ENCODE peak calls at places on chromosomes 13 and 19, in six cellular contexts. T, U, B, X, D and A are unnamed samples. For H3K4me1 and H3K36me3, the result is how much of the 10 kb centered on the place peaks cover.

GRCh38 chr19:32519023-32519422 is 62.0 kb upstream of the PDCD5 start:
- DNase-seq in T (no peak), B (no peak), X (no peak), U (no peak), D (no peak), A (peak)

GRCh38 chr19:6126335-6126974 is 9.0 kb upstream of the ACSBG2 start:
- DNase-seq in U (no peak), T (no peak), B (no peak), D (no peak), X (no peak), A (no peak)

GRCh38 chr13:101624981-101625380 is 172.5 kb downstream of the ITGBL1 start:
- DNase-seq in B (no peak), U (no peak), T (no peak), X (no peak), D (no peak), A (no peak)

GRCh38 chr13:98548230-98548629 is 28.7 kb downstream of the STK24 start:
- DNase-seq in T (no peak), B (no peak), X (no peak), D (no peak), U (no peak), A (no peak)

GRCh38 chr13:73480784-73481183 is 422.0 kb downstream of the KLF5 start:
- DNase-seq in T (no peak), D (no peak), U (no peak), B (no peak), X (no peak), A (no peak)

GRCh38 chr13:26839682-26840081 is 79.1 kb upstream of the GPR12 start:
- DNase-seq in U (no peak), T (no peak), D (no peak), B (no peak), X (no peak), A (no peak)

GRCh38 chr19:46813570-46814358 is 25.4 kb upstream of the SLC1A5 start:
- DNase-seq in X (no peak), T (no peak), D (peak), U (peak), B (no peak), A (no peak)

GRCh38 chr13:39531646-39532045 is 71.3 kb downstream of the LHFPL6 start:
- DNase-seq in T (no peak), D (no peak), B (no peak), X (no peak), U (no peak), A (no peak)

GRCh38 chr19:46291829-46292228 is 5.0 kb upstream of the HIF3A start:
- DNase-seq in X (no peak), B (no peak), D (no peak), U (no peak), T (no peak), A (no peak)

GRCh38 chr19:35377656-35378055 is 6.8 kb downstream of the GPR42 start:
- DNase-seq in T (no peak), D (no peak), B (no peak), X (no peak), U (no peak), A (no peak)

GRCh38 chr13:45807520-45808099 is 43.9 kb downstream of the SIAH3 start:
- DNase-seq in B (no peak), T (no peak), U (no peak), X (no peak), D (no peak), A (peak)

GRCh38 chr13:59172076-59172475 is 991.7 kb downstream of the DIAPH3 start:
- DNase-seq in X (no peak), B (no peak), U (no peak), D (no peak), T (no peak), A (no peak)

GRCh38 chr19:15305582-15306334 is 26.6 kb downstream of the BRD4 start:
- DNase-seq in B (no peak), D (no peak), T (no peak), U (no peak), X (no peak), A (no peak)
- H3K4me1 ChIP-seq in B (under half), D (half or more), T (half or more), U (under half), X (half or more), A (half or more)

DNA sequence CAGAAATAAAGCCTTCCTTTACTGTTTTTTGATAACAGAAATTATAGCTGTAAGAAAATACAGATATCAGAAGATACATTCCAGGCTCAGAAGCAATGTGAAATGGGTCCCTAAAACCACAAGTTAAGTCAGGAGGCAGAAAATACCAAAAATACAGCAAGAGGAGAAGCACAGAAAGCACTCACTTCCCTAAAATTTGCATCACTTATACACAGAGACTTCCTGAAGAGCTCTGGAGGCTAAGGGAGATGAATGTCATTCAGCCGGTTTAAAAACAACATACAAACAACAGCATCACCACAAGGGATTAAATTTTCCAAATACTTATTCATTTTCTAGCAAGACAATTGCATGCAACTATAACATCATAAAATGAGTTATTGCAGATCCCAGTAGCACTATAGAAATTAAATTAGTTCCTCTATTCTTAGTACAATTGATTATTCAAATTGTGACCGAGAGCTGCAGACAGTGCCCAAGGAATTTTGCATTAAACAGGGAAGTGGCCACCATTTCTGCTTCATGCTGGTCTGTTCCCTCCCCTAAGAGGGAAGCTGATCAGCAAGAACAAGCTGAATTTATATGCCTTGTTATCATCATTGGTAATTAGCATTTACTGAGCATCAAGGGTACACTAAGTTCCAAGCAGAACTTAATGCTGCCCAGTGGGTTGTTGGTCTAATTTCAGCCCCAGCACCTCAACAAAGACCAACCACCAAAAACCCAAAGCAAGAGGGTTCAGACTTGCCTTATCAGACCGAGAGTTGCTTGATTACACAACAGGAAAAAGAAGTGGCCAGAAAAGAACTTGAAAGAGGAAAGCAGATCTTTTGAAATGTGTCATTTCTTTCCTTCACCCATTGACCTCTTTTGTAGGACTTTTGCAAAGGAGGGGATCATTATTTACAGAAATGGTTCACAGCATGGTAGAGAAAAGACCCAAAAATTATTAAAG is 140.7 kb downstream of the KCTD12 start:
- DNase-seq in T (no peak), U (no peak), D (no peak), B (no peak), X (no peak), A (no peak)
- H3K4me3 ChIP-seq in T (no peak), U (no peak), D (no peak), B (no peak), X (no peak), A (no peak)

DNA sequence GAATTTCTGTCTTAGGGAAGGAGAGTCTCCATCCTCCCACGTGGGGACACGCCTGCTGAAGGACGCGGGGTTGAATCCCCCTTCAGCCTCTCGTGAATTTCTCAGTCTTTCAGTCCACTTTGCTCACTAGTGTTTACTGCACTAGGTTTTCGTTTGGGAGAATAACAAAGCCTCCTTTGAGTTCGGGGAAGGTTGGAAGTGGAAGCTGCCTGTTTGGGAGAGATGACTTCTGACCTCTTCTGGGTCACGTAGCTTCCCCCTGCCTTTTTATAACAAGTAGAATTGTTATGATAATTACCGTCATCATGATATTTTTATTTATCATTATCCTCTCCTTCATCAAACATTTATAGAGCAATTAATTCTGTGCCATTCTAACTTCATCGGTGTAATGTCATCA is 60.7 kb downstream of the ATP11A start:
- DNase-seq in X (no peak), T (no peak), U (no peak), B (no peak), D (no peak), A (no peak)
- H3K36me3 ChIP-seq in X (under half), T (under half), U (under half), B (under half), D (under half), A (under half)

DNA sequence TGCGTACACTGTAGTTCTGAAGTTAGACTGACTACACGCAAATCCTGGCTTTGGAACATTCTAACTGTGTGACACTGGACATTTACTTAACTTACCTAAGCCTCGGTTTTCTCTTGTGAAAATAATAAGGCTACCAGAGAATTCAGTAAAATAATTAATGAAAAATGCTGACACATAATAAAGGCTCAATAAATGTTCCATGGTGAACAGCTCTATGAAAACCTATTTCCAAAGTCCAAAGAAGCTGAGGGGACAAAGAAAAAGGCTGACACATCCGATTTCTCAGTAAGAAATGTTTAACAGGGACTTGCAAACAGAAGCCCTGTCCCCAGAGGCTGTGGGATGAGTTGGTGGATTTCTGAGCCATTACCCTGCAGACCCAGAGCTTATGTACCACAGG is 139.7 kb upstream of the GJB6 start:
- DNase-seq in U (no peak), T (no peak), B (no peak), X (no peak), D (no peak), A (no peak)
- H3K4me1 ChIP-seq in U (under half), T (under half), B (under half), X (under half), D (under half), A (under half)

GRCh38 chr19:40217921-40218890 is at the start of gene TTC9B:
- DNase-seq in D (no peak), U (no peak), B (peak), T (no peak), X (no peak), A (peak)
- H3K4me3 ChIP-seq in D (no peak), U (no peak), B (no peak), T (no peak), X (no peak), A (no peak)

GRCh38 chr19:7541828-7542443 is 6.4 kb downstream of the PNPLA6 start:
- DNase-seq in B (no peak), X (no peak), T (no peak), U (no peak), D (no peak), A (no peak)

GRCh38 chr19:7542556-7543348 is 7.2 kb downstream of the PNPLA6 start:
- DNase-seq in D (no peak), U (peak), T (no peak), B (no peak), X (no peak), A (no peak)

GRCh38 chr19:7541481-7541824 is 5.9 kb downstream of the PNPLA6 start:
- DNase-seq in B (no peak), U (peak), D (no peak), T (no peak), X (no peak), A (peak)

GRCh38 chr19:7540761-7541480 is 5.4 kb downstream of the PNPLA6 start:
- DNase-seq in D (no peak), U (peak), X (no peak), T (no peak), B (no peak), A (no peak)

GRCh38 chr19:7539827-7540425 is 4.4 kb downstream of the PNPLA6 start:
- DNase-seq in T (no peak), U (no peak), B (no peak), D (no peak), X (no peak), A (no peak)
- H3K36me3 ChIP-seq in T (half or more), U (under half), B (under half), D (under half), X (under half), A (under half)